ENCODE peak calls at places on chromosomes 12 and 14, in seven cellular contexts. B is Panc1, S is glutamatergic neuron, N is transverse colon, W is A549, U is tibial artery, C is right atrium auricular region. L is an unnamed sample.

GRCh38 chr14:51269634-51270033 is 29.6 kb downstream of the TMX1 start:
- DNase-seq in S (no peak), C (no peak), B (no peak), W (no peak), N (no peak), U (no peak), L (no peak)

GRCh38 chr12:95997911-95998510 is 1.9 kb upstream of the HAL start:
- DNase-seq in U (no peak), N (no peak), B (no peak), S (no peak), C (no peak), W (no peak), L (no peak)

GRCh38 chr12:85713368-85713767 is 122.8 kb downstream of the RASSF9 start:
- DNase-seq in C (no peak), N (no peak), S (no peak), B (no peak), W (no peak), U (no peak), L (no peak)

GRCh38 chr14:96084796-96085195 is 45.6 kb downstream of the C14orf132 start:
- DNase-seq in B (no peak), N (no peak), U (peak; percentile 42), W (no peak), C (no peak), S (peak; percentile 16), L (no peak)

GRCh38 chr14:61930101-61930857 is 168.1 kb downstream of the SNAPC1 start:
- DNase-seq in S (no peak), W (no peak), B (no peak), C (no peak), U (no peak), N (no peak), L (no peak)

GRCh38 chr12:4272014-4272975 is 1.3 kb upstream of the CCND2 start:
- DNase-seq in U (peak; percentile 87), W (no peak), C (peak; percentile 73), N (peak; percentile 88), S (peak; percentile 75), B (no peak), L (peak; percentile 75)

GRCh38 chr14:104392396-104393198 is 187.0 kb upstream of the C14orf180 start:
- DNase-seq in U (peak; percentile 59), C (peak; percentile 34), W (no peak), N (no peak), B (no peak), S (no peak), L (no peak)

GRCh38 chr12:121166356-121166755 is 33.7 kb downstream of the P2RX7 start:
- DNase-seq in C (no peak), N (no peak), U (peak; percentile 3), B (no peak), S (no peak), W (no peak), L (no peak)

GRCh38 chr14:89699076-89699475 is 255.5 kb downstream of the EFCAB11 start:
- DNase-seq in C (no peak), S (no peak), B (no peak), N (no peak), U (no peak), W (no peak), L (no peak)

GRCh38 chr14:31718985-31719384 is 157.8 kb downstream of the NUBPL start:
- DNase-seq in N (no peak), C (no peak), W (no peak), U (no peak), S (no peak), B (no peak), L (no peak)

GRCh38 chr12:110244372-110244771 is 36.7 kb upstream of the ATP2A2 start:
- DNase-seq in N (no peak), W (no peak), B (no peak), S (no peak), C (peak; percentile 42), U (no peak), L (no peak)

GRCh38 chr12:109385339-109386078 is 37.8 kb downstream of the MYO1H start:
- DNase-seq in N (no peak), W (peak; percentile 51), S (no peak), C (no peak), B (peak; percentile 27), U (no peak), L (no peak)

GRCh38 chr14:33210304-33210703 is 271.6 kb downstream of the NPAS3 start:
- DNase-seq in U (no peak), S (no peak), N (no peak), W (no peak), C (no peak), B (no peak), L (peak; percentile 71)

GRCh38 chr12:21613931-21614330 is 9.3 kb upstream of the GYS2 start:
- DNase-seq in U (no peak), B (no peak), W (no peak), N (no peak), C (no peak), S (no peak), L (no peak)

GRCh38 chr12:26465419-26466097 is 270.2 kb downstream of the SSPN start:
- DNase-seq in B (no peak), S (no peak), N (no peak), W (no peak), U (no peak), C (no peak), L (no peak)

GRCh38 chr14:65096323-65097089 is 5.8 kb downstream of the MAX start:
- DNase-seq in U (no peak), C (no peak), N (no peak), S (no peak), B (no peak), W (no peak), L (no peak)

GRCh38 chr14:95808371-95808770 is 68.3 kb upstream of the TUNAR start:
- DNase-seq in N (no peak), W (no peak), S (no peak), B (no peak), U (no peak), C (peak; percentile 11), L (no peak)

GRCh38 chr14:96162741-96163140 is 41.9 kb upstream of the BDKRB2 start:
- DNase-seq in W (no peak), S (no peak), B (no peak), N (no peak), U (no peak), C (peak; percentile 26), L (no peak)

GRCh38 chr12:59059401-59059935 is 139.2 kb upstream of the LRIG3 start:
- DNase-seq in W (no peak), N (no peak), B (no peak), C (no peak), S (no peak), U (no peak), L (no peak)

GRCh38 chr12:45343269-45344051 is 127.6 kb downstream of the ANO6 start:
- DNase-seq in U (no peak), C (no peak), W (peak; percentile 9), B (no peak), S (no peak), N (no peak), L (no peak)

GRCh38 chr14:94126800-94127199 is 2.6 kb downstream of the IFI27L2 start:
- DNase-seq in B (no peak), U (no peak), N (no peak), W (no peak), C (peak; percentile 5), S (no peak), L (no peak)

DNA sequence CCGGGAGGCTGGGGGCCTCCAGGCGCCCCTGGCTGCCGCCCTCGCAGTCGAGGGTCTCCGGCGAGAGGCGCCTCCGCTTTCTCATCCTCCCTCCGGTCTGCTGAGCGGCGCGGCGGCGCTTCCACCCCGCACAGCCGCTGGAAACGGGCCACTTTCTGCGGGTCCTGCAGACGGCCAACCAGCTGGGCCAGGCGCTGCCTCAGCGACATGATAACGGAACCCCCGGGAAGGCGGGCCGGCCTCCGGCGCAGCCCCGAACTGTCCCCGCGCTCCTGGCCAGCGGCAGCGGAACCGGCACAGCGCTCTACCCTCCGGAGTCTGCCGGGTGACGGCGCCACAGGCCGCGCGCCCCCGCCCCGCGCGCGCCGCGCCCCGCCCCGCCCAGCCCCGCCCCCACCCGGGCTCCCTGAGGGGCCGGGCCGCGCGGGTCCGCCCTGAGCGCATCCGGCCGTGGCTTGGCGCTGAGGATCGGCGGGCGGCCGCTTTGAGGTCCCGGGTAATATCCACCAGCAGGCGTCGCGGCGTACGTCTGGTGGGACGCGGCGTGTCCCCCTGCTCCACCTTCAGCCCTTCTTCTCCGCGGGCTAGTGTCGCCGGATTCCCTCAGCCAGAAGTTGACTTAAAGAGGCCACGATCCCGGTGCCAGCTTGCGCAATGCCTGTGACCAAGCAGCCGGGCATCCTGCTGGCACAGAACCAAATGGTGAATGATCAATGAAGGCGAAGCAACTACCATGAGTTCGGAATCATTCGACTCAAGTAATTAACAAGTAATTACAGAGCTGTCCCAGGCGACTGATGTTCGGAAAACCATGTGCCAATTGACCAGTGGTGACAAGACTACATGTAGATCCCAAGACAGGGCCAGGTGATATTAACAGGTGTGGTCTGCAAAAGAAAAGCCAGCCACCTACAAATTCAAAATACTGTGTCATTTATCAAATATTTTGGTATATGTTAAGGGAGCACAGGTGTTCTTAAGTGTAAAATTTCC is at the start of gene SGPP1:
- DNase-seq in N (peak; percentile 84), U (peak; percentile 83), S (peak; percentile 85), C (peak; percentile 75), W (peak; percentile 80), B (peak; percentile 64), L (peak; percentile 88)
- TF ChIP-seq CTCF in N (peak; percentile 44), U (peak; percentile 9), S (peak; percentile 32), C (peak; percentile 49), W (peak; percentile 28), B (peak; percentile 42), L (peak; percentile 31)

DNA sequence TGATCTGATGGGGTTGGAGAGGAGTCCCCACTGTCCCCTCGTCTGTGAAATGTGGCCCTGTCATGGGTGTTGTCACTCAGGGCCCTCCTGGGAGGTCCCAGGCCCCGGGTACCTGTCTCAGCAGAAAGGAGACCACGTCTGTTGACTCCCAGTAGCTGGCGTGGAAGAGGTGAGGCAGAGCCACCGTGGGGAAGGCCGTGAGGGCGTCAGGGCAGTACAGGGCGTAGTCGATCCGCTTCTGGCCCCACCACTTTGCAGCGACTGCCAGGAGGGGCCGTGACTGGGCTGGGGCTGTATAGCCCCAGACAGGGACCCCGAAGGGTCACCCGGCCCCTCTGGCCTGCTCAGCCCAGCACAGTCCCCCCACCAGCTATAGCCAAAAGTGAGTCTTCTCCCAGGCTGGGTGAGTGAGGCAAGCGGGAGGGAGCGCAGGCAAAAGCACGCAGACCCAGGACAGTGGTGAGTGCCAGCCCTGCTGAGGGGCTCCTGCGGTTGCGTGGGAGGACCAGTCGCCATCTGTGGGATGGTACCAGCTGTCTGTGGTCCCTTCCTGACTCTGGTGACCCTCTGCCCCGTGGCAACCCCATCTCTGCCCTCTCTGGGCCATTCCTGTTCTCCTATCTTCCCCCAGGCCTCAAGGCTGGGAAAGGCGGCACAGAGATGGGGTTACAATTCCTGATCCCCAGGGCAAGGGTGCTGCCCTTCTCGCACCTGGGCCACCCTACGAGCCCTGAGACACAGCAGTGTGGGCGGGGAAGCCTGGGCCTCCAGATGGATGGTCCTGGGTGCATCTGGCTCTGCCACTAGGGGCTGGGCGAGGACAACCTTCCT is 8.3 kb downstream of the ARL6IP4 start:
- DNase-seq in B (no peak), C (no peak), W (no peak), U (no peak), S (no peak), N (no peak), L (no peak)
- TF ChIP-seq CTCF in B (no peak), C (no peak), W (no peak), U (no peak), S (no peak), N (no peak), L (no peak)

GRCh38 chr12:126488786-126489185 is 1423.6 kb downstream of the AACS start:
- DNase-seq in W (no peak), B (no peak), N (no peak), U (no peak), C (no peak), S (no peak), L (no peak)
- TF ChIP-seq CTCF in W (no peak), B (no peak), N (no peak), U (no peak), C (no peak), S (no peak), L (no peak)

GRCh38 chr12:13982010-13982409 is 608 bp upstream of the GRIN2B start:
- DNase-seq in W (peak; percentile 55), B (no peak), S (peak; percentile 76), U (no peak), N (peak; percentile 15), C (no peak), L (peak; percentile 76)
- TF ChIP-seq CTCF in W (peak; percentile 83), B (peak; percentile 10), S (peak; percentile 68), U (no peak), N (no peak), C (peak; percentile 44), L (peak; percentile 62)

L was measured in nephron progenitor cell.